ENCODE peak calls at places on chromosomes 12 and 14, in nine cellular contexts. Z is HCT116, D is A549, L is spleen, V is vagina, X is NB4, T is stomach, J is suprapubic skin, Y is IMR-90. R is an unnamed sample.

GRCh38 chr14:49920935-49921334 is 28.1 kb downstream of the ARF6 start:
- DNase-seq in X (peak; percentile 41), J (no peak), V (no peak), L (no peak), T (no peak), D (no peak), Z (no peak), Y (no peak), R (no peak)

GRCh38 chr14:21308479-21309237 is 28.8 kb downstream of the RPGRIP1 start:
- DNase-seq in V (peak; percentile 97), Z (peak; percentile 55), Y (peak; percentile 23), X (peak; percentile 35), D (peak; percentile 97), T (peak; percentile 89), J (no peak), L (peak; percentile 89), R (peak; percentile 82)

GRCh38 chr12:32496946-32497345 is 97.6 kb downstream of the FGD4 start:
- DNase-seq in V (no peak), L (no peak), J (no peak), T (no peak), X (no peak), Y (no peak), Z (no peak), D (no peak), R (no peak)

GRCh38 chr14:84090837-84091236 is 1439.1 kb upstream of the FLRT2 start:
- DNase-seq in Y (no peak), T (no peak), Z (no peak), L (peak; percentile 37), J (no peak), X (no peak), V (no peak), D (no peak), R (no peak)

GRCh38 chr12:86772688-86773087 is 516.5 kb upstream of the MGAT4C start:
- DNase-seq in Y (peak; percentile 43), Z (no peak), V (no peak), D (no peak), L (no peak), X (no peak), T (no peak), J (no peak), R (no peak)

GRCh38 chr14:35121026-35121886 is 534 bp downstream of the PPP2R3C start:
- DNase-seq in L (peak; percentile 80), J (no peak), X (no peak), T (no peak), Z (no peak), V (no peak), Y (no peak), D (no peak), R (no peak)

GRCh38 chr14:93005838-93006237 is 82.9 kb downstream of the CHGA start:
- DNase-seq in L (no peak), X (no peak), T (no peak), Z (no peak), J (no peak), Y (no peak), V (no peak), D (no peak), R (no peak)

GRCh38 chr12:85656561-85656960 is 179.6 kb downstream of the RASSF9 start:
- DNase-seq in Y (no peak), Z (no peak), L (no peak), X (no peak), T (no peak), J (no peak), V (no peak), D (no peak), R (no peak)

DNA sequence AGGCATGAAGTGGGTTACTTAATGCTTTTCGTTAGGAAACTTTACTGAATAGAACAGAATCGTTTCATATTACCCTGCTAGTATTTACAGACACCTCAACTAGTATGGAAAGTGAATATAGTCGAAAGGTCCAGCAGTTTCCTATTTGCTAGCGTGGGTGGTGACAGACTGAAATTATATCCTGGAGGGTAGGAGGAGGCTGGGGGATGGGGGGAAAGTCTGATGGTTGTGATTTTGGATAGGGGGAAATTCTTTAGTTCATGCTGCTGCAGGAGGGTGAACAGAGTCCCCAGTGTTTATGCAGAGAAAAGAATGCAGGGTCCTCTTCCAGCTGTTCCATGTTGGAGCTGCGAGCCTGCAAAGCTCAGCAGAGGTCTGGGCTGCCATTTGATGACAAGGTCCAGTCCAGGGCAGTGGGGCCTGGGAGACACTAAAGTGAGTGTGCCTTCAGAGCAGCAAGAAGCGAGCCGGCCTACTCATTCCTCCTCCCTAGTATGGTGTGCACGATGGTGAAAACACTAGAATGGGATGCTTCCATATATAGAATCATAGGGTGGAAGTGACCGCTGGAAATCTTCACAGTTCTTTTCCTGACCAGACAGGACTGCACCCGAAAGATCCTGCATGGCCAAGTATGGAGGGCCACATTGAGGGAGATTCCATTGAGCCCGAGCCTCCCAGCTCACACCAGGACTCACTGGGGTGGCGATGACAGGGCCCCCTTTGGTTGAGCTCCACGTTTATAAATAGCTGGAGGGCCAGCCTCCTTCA is 2.1 kb downstream of the SAMD4A start:
- DNase-seq in T (no peak), J (no peak), V (no peak), X (no peak), Z (no peak), L (no peak), Y (peak; percentile 59), D (no peak), R (peak; percentile 27)
- TF ChIP-seq POLR2A in T (no peak), J (no peak), V (no peak), X (no peak), Z (no peak), L (no peak), Y (peak; percentile 48), D (no peak), R (no peak)

GRCh38 chr14:65164068-65164824 is 61.9 kb upstream of the MAX start:
- DNase-seq in Z (peak; percentile 51), X (peak; percentile 68), D (peak; percentile 56), T (no peak), Y (peak; percentile 61), J (no peak), V (no peak), L (no peak), R (no peak)

GRCh38 chr14:65164825-65165135 is 62.5 kb upstream of the MAX start:
- DNase-seq in V (no peak), T (no peak), D (no peak), Z (no peak), X (no peak), L (no peak), J (no peak), Y (no peak), R (no peak)

GRCh38 chr14:65168840-65169239 is 66.5 kb upstream of the MAX start:
- DNase-seq in Z (peak; percentile 37), Y (no peak), V (no peak), X (peak; percentile 28), D (no peak), T (no peak), J (no peak), L (no peak), R (no peak)

GRCh38 chr14:65169351-65169750 is 67.0 kb upstream of the MAX start:
- DNase-seq in V (no peak), T (no peak), Y (peak; percentile 89), X (no peak), L (no peak), J (no peak), Z (no peak), D (no peak), R (no peak)

DNA sequence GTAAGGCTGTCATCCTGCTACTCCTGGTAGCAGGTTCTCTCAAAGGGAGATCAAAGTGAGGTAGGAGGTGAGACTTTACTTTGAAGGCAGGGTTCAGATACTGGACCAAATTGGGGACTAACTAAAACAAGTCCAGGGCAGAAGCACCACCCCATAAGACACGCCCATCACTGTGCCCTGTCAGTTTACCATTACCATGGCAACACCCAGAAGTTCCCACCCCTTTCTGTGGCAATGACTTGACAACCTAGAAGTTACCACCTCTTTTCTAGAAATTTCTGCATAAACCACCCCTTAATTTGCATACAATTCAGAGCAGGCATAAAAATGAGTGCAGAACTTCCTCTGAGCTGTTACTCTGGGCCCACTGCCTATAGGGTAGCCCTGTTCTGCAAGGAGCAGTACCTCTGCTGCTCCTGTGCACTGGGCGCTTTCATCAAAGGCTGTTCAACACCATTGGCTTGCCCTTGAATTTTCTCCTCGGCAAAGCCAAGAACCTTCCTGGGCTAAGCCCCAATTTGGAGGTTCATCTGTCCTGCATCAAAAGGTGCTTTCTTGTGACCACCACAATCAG is 64.8 kb upstream of the MAX start:
- DNase-seq in V (no peak), Z (no peak), J (no peak), Y (no peak), D (peak; percentile 44), L (no peak), T (no peak), X (peak; percentile 36), R (no peak)
- H3K4me3 ChIP-seq in V (no peak overlapping the region), Z (no peak overlapping the region), J (no peak overlapping the region), Y (no peak overlapping the region), D (no peak overlapping the region), L (no peak overlapping the region), T (no peak overlapping the region), X (no peak overlapping the region), R (no peak overlapping the region)

DNA sequence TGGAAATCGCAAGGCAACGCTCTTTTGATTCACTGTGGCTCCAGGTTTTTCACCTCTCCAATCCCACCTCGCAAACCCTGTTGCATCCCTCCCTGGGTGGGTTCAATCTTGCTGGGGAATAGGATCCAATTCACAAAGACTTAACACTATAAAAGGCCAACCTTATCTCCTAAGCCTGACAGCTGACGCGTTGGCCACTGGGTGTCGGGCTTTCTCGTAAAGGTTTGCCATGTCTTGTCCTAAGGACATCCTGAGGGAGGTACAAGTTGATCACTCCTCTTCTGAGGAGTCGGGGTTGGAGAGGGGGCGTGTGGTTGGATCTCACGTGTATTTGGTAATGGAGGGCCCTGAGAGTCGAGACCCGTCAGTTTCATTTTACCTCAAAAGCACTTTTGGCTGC is 112.6 kb upstream of the FZD10 start:
- DNase-seq in D (peak; percentile 18), Y (no peak), V (no peak), X (peak; percentile 21), Z (no peak), L (peak; percentile 35), J (no peak), T (no peak), R (no peak)
- TF ChIP-seq CTCF in D (no peak), Y (no peak), V (no peak), X (no peak), Z (no peak), L (no peak), J (no peak), T (no peak), R (no peak)

GRCh38 chr12:89162704-89163261 is 189.5 kb downstream of the DUSP6 start:
- DNase-seq in V (no peak), J (peak; percentile 79), Z (peak; percentile 15), X (peak; percentile 100), L (no peak), T (peak; percentile 27), Y (peak; percentile 99), D (peak; percentile 91), R (peak; percentile 93)

GRCh38 chr12:89163918-89164317 is 188.4 kb downstream of the DUSP6 start:
- DNase-seq in T (no peak), Y (no peak), L (no peak), X (peak; percentile 24), J (no peak), D (peak; percentile 15), Z (no peak), V (no peak), R (no peak)

GRCh38 chr12:89161553-89161952 is 190.7 kb downstream of the DUSP6 start:
- DNase-seq in Z (no peak), J (no peak), X (peak; percentile 66), Y (no peak), V (no peak), T (no peak), L (no peak), D (no peak), R (no peak)

GRCh38 chr12:89167986-89168385 is 184.3 kb downstream of the DUSP6 start:
- DNase-seq in Z (no peak), L (no peak), X (no peak), Y (no peak), V (no peak), T (no peak), J (no peak), D (no peak), R (no peak)

DNA sequence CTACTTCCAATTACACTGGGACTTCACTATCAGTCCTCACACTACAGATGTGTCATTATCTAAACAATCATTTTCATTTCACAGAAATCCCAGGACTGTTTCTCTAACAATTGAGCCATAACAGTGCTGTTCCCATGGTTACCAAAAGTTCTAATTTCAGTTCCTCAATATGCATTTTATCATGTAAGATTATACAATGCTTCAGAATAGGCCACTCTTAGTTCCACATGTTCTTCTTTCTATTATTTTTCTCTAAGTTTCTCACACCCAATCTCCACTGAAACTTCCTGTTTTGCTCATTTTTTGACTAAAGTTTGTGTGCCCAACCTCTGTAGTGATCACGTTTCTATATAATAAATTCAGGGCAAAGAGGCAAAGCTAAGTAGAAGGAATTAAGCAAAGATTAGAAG is 185.8 kb downstream of the DUSP6 start:
- DNase-seq in V (no peak), J (no peak), Z (no peak), T (no peak), X (peak; percentile 84), D (peak; percentile 36), Y (peak; percentile 60), L (no peak), R (no peak)
- TF ChIP-seq POLR2A in V (no peak), J (no peak), Z (no peak), T (no peak), X (no peak), D (no peak), Y (no peak), L (no peak), R (no peak)

R was measured in lower leg skin.